ENCODE peak calls at places on chromosomes 6 and 20, in seven cellular contexts. P is nephron progenitor cell, J is mammary epithelial cell, K is AG10803, E is neural crest cell, V is hepatocyte, B is cardiac muscle cell. I is an unnamed sample.

GRCh38 chr20:58963060-58963584 is 17.9 kb upstream of the NELFCD start:
- DNase-seq in K (no peak), P (no peak), B (no peak), V (peak), E (no peak), J (no peak), I (no peak)

GRCh38 chr6:37643851-37644672 is 53.6 kb downstream of the MDGA1 start:
- DNase-seq in E (no peak), K (no peak), J (no peak), P (no peak), B (no peak), V (no peak), I (peak)

GRCh38 chr6:27809067-27809938 is 102.9 kb downstream of the OR2B2 start:
- DNase-seq in E (no peak), P (no peak), V (no peak), J (no peak), B (no peak), K (no peak), I (no peak)

GRCh38 chr6:17863971-17864754 is 123.3 kb downstream of the KIF13A start:
- DNase-seq in J (peak), P (no peak), B (no peak), E (no peak), K (peak), V (no peak), I (peak)

GRCh38 chr6:35311390-35312075 is 13.9 kb downstream of the DEF6 start:
- DNase-seq in K (no peak), V (no peak), B (no peak), P (no peak), J (no peak), E (no peak), I (no peak)

GRCh38 chr6:131368077-131368911 is 204.7 kb upstream of the ARG1 start:
- DNase-seq in E (no peak), J (no peak), P (no peak), V (peak), K (peak), B (no peak), I (peak)

GRCh38 chr20:2820084-2820895 is 4.1 kb downstream of the TMEM239 start:
- DNase-seq in V (peak), P (peak), E (no peak), B (no peak), K (peak), J (no peak), I (peak)

GRCh38 chr6:31272431-31272830 is 539 bp upstream of the HLA-C start:
- DNase-seq in V (peak), P (no peak), E (no peak), J (no peak), K (no peak), B (peak), I (peak)

GRCh38 chr20:63973636-63974401 is 4.1 kb upstream of the ZNF512B start:
- DNase-seq in P (peak), E (peak), B (peak), J (peak), V (peak), K (peak), I (peak)

GRCh38 chr6:94902974-94903628 is 674.2 kb upstream of the MANEA start:
- DNase-seq in B (no peak), P (no peak), J (no peak), E (no peak), K (no peak), V (no peak), I (no peak)

GRCh38 chr6:87730310-87730709 is 28.3 kb upstream of the AKIRIN2 start:
- DNase-seq in K (peak), P (no peak), V (peak), B (no peak), E (no peak), J (peak), I (no peak)
- TF ChIP-seq CTCF in K (no peak), P (no peak), V (no peak), B (no peak), E (no peak), J (no peak), I (no peak)

GRCh38 chr6:63882208-63882607 is 246.6 kb downstream of the PHF3 start:
- DNase-seq in P (no peak), B (no peak), K (no peak), J (no peak), V (no peak), E (no peak), I (no peak)
- TF ChIP-seq CTCF in P (peak), B (peak), K (peak), J (peak), V (peak), E (peak), I (peak)

DNA sequence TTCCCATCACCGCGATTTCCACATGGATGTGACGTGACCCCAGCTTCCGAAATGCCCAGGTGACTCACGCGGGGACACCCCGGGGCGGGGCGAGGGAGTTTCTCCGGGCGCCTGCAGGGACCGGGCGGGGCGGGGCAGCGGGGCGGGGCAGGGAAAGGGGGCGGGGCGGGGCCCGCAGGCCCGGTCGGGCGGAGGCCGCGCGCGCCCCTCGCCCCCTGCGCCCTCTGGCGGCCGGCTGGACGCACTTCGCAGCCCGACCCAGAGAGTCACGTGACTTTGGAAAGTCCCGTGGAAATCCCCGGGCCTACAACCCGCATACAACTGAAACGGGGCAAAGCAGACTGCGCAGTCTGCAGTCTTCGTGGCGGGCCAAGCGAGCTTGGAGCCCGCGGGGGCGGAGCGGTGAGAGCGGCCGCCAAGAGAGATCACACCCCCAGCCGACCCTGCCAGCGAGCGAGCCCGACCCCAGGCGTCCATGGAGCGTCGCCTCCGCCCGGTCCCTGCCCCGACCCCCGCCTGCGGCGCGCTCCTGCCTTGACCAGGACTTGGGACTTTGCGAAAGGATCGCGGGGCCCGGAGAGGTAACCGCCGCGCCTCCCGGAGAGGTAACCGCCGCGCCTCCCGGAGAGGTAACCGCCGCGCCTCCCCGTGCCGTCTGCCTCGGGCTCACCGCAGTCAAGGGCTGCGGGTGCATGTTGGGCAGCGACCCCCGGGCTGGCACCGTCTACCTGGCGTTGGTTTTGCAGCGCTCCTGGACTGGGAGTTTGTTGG is at the start of gene TNFAIP3:
- DNase-seq in V (peak), P (peak), J (peak), B (peak), E (peak), K (peak), I (peak)
- TF ChIP-seq CTCF in V (peak), P (peak), J (peak), B (peak), E (peak), K (peak), I (peak)

DNA sequence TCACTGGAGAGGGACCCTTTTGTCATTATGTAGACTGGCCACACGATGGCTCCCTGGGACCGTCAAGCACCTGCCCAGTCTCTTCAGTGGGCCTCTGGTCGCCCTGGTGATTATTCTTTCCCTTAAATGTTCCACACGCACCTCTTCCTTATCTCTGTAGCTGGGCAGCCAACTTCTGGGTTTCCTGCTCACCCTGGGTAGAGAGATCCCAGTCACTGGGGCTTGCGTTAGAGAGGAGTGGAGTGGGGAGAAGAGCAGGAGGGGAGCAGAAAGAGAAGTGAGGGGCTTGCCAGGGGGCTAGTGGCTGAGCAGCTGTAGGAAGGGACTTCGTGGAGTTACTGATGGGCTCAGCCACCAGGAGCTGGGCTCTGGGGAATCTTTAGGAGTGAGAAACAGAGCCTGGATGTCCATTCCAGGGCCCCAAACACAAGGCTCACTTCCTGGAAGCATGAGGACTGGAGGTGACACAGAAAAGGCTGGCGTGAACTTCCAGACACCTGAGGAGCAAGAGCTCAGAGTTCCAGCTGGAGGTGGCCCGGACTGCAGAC is 150.1 kb downstream of the DHX35 start:
- DNase-seq in K (peak), B (peak), P (peak), V (peak), J (peak), E (peak), I (peak)
- TF ChIP-seq CTCF in K (peak), B (peak), P (peak), V (peak), J (peak), E (peak), I (peak)

GRCh38 chr20:41161886-41162285 is 24.5 kb downstream of the PLCG1 start:
- DNase-seq in B (no peak), J (no peak), P (no peak), E (no peak), V (no peak), K (no peak), I (no peak)
- TF ChIP-seq CTCF in B (no peak), J (no peak), P (no peak), E (no peak), V (no peak), K (no peak), I (no peak)

DNA sequence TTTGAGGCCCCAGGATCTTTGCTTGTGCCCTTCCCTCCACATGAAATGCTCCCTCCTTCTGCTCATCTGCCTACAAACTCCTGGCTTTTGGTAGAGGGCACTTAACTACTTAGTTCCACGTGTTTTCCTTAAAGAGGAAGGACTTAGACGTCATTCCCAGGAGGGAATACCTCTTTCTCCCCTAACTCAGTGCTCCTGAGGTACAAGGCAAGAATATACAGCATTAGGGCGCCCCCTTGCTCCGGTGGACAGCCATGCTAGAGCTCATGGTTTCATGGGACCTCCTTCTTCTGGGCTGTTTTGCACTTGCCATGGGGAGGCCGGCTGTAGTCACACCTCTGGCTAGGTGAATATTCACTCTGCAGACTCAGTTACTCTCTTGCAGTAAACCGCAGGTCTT is 93.8 kb upstream of the LY86 start:
- DNase-seq in K (peak), E (peak), B (peak), J (peak), P (peak), V (peak), I (no peak)
- TF ChIP-seq CTCF in K (peak), E (peak), B (no peak), J (peak), P (peak), V (peak), I (no peak)

DNA sequence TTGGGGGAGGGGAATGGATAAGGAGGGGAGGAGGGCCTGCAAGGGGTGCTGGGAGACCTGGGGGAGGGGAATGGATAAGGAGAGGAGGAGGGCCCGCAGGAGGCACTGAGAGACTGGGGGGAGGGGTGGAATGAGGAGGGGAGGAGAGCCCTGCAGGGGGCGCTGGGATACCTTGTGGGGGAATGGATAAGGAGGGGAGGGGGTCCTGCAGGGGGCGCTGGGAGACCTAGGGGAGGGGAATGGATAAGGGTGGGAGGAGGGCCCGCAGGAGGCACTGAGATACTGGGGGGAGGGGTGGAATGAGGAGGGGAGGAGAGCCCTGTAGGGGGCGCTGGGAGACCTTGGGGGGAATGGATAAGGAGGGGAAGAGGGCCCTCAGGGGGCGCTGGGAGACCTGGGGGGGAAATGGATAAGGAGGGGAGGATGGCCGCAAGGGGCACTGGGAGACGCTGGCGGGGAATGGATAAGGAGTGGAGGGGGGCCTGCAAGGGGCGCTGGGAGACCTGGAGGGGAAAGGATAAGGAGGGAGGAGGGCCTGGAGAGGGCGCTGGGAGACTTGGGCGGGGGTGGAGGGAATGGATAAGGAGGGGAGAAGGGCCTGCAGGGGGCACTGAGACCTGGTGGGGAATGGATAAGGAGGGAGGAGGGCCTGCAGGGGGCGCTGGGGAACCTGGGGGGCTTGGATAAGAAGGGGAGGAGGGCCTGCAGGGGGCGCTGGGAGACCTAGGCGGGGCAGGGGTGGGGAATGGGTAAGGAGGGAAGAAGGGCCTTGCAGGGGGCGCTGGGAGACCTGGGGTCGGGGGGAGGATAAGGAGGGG is 1.3 kb upstream of the CTCFL start:
- DNase-seq in E (no peak), V (no peak), K (no peak), P (peak), B (no peak), J (no peak), I (no peak)
- TF ChIP-seq CTCF in E (no peak), V (no peak), K (no peak), P (no peak), B (no peak), J (no peak), I (no peak)

GRCh38 chr6:145891565-145891964 is 72.6 kb downstream of the SHPRH start:
- DNase-seq in J (no peak), V (no peak), K (peak), P (no peak), B (no peak), E (no peak), I (peak)
- TF ChIP-seq CTCF in J (no peak), V (no peak), K (no peak), P (no peak), B (no peak), E (no peak), I (no peak)

DNA sequence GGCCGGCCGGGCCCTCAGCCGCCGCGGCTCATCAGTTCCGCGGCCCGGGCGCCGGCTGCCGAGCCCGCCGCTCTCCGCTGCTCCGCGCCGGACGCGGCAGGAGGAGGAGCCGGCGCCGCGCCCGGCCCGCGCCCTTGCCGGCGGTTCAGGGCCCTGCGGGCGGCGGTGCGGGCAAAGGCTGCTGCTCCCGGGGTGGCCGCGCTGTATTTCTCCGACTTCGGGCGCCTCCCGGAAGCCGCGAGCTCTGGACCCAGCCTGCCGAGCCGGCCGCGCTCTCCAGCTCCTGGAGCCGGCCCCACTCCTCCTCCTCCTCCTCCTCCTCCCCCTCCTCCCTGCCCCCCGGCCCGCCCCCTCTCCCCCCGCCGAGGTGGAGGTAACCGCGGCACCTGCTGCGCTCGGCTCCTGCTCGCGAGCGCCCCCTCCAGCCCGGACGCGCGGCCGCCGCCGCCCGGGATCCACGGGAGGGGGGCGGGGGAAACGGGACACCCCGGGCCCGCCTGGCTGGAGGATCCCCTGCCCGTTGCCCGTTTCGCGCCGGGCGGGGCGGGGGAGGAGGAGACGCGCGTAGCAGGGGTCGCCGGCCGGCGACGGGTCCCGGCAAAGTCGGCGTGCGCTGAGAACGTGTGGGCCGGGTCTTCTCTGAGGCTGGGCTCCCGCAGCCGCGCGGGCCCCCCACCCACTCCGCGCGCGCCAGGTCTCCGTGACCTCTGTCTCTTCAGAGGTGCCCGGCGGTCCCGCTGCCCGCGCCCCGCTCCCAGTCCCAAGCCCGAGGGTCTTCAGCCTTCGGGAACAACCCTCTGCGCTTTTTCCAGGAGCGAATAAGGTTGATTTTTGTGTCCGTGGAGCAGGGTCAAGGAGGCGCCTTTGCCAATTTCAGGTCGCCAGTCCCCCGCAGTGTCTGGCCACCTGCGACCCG is at the start of gene SLC22A23:
- DNase-seq in P (peak), J (peak), B (peak), E (peak), K (peak), V (peak), I (no peak)
- TF ChIP-seq CTCF in P (peak), J (peak), B (peak), E (peak), K (peak), V (peak), I (peak)

GRCh38 chr6:108565091-108565766 is 4.5 kb downstream of the FOXO3 start:
- DNase-seq in E (no peak), J (peak), P (no peak), B (no peak), V (no peak), K (no peak), I (no peak)

GRCh38 chr6:108566406-108566805 is 5.7 kb downstream of the FOXO3 start:
- DNase-seq in E (no peak), P (no peak), J (no peak), V (no peak), K (no peak), B (no peak), I (no peak)

GRCh38 chr6:108564178-108564577 is 3.5 kb downstream of the FOXO3 start:
- DNase-seq in E (no peak), J (peak), B (no peak), K (peak), V (no peak), P (no peak), I (peak)

GRCh38 chr6:108568101-108568500 is 7.4 kb downstream of the FOXO3 start:
- DNase-seq in V (no peak), E (no peak), B (no peak), K (no peak), J (no peak), P (no peak), I (no peak)

DNA sequence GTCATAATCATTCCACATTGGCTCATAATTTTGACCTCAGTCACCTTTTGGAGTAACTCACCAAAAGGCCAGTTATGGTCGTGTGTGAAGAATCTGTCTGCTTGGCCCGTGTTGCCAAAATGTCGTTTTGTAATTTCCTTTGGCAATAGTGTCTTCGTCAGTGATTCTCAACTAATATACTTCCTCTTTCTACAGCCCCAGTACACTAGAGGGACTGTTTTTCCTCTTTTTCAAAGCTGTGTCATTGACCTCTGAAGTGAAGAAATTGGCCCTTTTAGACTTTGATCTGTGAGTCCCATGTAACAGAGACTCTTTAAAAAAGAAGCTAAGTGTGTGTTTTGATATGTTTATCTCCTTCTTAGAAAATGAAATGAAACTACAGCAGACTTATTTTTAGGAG is 5.2 kb downstream of the FOXO3 start:
- DNase-seq in K (peak), B (no peak), P (no peak), V (no peak), J (peak), E (no peak), I (peak)
- TF ChIP-seq CTCF in K (peak), B (peak), P (no peak), V (peak), J (no peak), E (no peak), I (peak)